ENCODE peak calls at places on chromosomes 3 and 15, in seven cellular contexts. One of them, this sample, is unnamed.

GRCh38 chr15:90086868-90087268 is 15.4 kb downstream of the IDH2 start:
- DNase-seq in MM.1S: peak; percentile 57
- DNase-seq in A549: peak; percentile 79
- DNase-seq in CD4-positive, alpha-beta memory T cell: no peak
- DNase-seq in esophagus squamous epithelium: no peak
- DNase-seq in right lobe of liver: peak; percentile 60
- DNase-seq in DND-41: peak; percentile 55
- DNase-seq in this sample: peak; percentile 83

GRCh38 chr3:22886394-22886793 is 316.7 kb upstream of the UBE2E2 start:
- DNase-seq in CD4-positive, alpha-beta memory T cell: no peak
- DNase-seq in A549: no peak
- DNase-seq in right lobe of liver: no peak
- DNase-seq in esophagus squamous epithelium: no peak
- DNase-seq in DND-41: no peak
- DNase-seq in MM.1S: no peak
- DNase-seq in this sample: no peak

GRCh38 chr3:188432826-188433525 is 279.0 kb downstream of the LPP start:
- DNase-seq in A549: no peak
- DNase-seq in CD4-positive, alpha-beta memory T cell: no peak
- DNase-seq in MM.1S: no peak
- DNase-seq in esophagus squamous epithelium: no peak
- DNase-seq in right lobe of liver: no peak
- DNase-seq in DND-41: no peak
- DNase-seq in this sample: no peak

GRCh38 chr3:184176377-184177330 is 2.0 kb downstream of the AP2M1 start:
- DNase-seq in CD4-positive, alpha-beta memory T cell: no peak
- DNase-seq in MM.1S: no peak
- DNase-seq in DND-41: peak; percentile 24
- DNase-seq in right lobe of liver: no peak
- DNase-seq in A549: peak; percentile 64
- DNase-seq in esophagus squamous epithelium: no peak
- DNase-seq in this sample: peak; percentile 83

GRCh38 chr3:190117995-190118394 is 2.7 kb downstream of the P3H2 start:
- DNase-seq in MM.1S: no peak
- DNase-seq in DND-41: no peak
- DNase-seq in A549: no peak
- DNase-seq in CD4-positive, alpha-beta memory T cell: no peak
- DNase-seq in right lobe of liver: no peak
- DNase-seq in esophagus squamous epithelium: no peak
- DNase-seq in this sample: no peak

GRCh38 chr3:184795493-184796198 is 16.3 kb upstream of the VPS8 start:
- DNase-seq in CD4-positive, alpha-beta memory T cell: no peak
- DNase-seq in DND-41: no peak
- DNase-seq in esophagus squamous epithelium: no peak
- DNase-seq in right lobe of liver: no peak
- DNase-seq in MM.1S: no peak
- DNase-seq in A549: no peak
- DNase-seq in this sample: no peak

GRCh38 chr3:32759342-32759741 is 58.5 kb upstream of the TRIM71 start:
- DNase-seq in right lobe of liver: no peak
- DNase-seq in MM.1S: no peak
- DNase-seq in DND-41: no peak
- DNase-seq in CD4-positive, alpha-beta memory T cell: no peak
- DNase-seq in A549: no peak
- DNase-seq in esophagus squamous epithelium: no peak
- DNase-seq in this sample: no peak

GRCh38 chr3:4741404-4742307 is 237.6 kb upstream of the BHLHE40 start:
- DNase-seq in MM.1S: no peak
- DNase-seq in CD4-positive, alpha-beta memory T cell: no peak
- DNase-seq in DND-41: no peak
- DNase-seq in A549: peak; percentile 92
- DNase-seq in right lobe of liver: peak; percentile 72
- DNase-seq in esophagus squamous epithelium: no peak
- DNase-seq in this sample: no peak

GRCh38 chr3:66370179-66370578 is 130.6 kb downstream of the LRIG1 start:
- DNase-seq in A549: no peak
- DNase-seq in DND-41: no peak
- DNase-seq in right lobe of liver: no peak
- DNase-seq in esophagus squamous epithelium: no peak
- DNase-seq in CD4-positive, alpha-beta memory T cell: no peak
- DNase-seq in MM.1S: no peak
- DNase-seq in this sample: no peak

GRCh38 chr15:92413511-92413910 is 19.8 kb downstream of the ST8SIA2 start:
- DNase-seq in DND-41: no peak
- DNase-seq in A549: no peak
- DNase-seq in CD4-positive, alpha-beta memory T cell: no peak
- DNase-seq in right lobe of liver: no peak
- DNase-seq in MM.1S: no peak
- DNase-seq in esophagus squamous epithelium: no peak
- DNase-seq in this sample: no peak

GRCh38 chr3:52233968-52234367 is 5.0 kb downstream of the TWF2 start:
- DNase-seq in CD4-positive, alpha-beta memory T cell: no peak
- DNase-seq in right lobe of liver: peak; percentile 88
- DNase-seq in A549: no peak
- DNase-seq in DND-41: no peak
- DNase-seq in esophagus squamous epithelium: no peak
- DNase-seq in MM.1S: no peak
- DNase-seq in this sample: peak; percentile 53

GRCh38 chr3:24192004-24192403 is 246.9 kb downstream of the NR1D2 start:
- DNase-seq in CD4-positive, alpha-beta memory T cell: no peak
- DNase-seq in MM.1S: no peak
- DNase-seq in right lobe of liver: no peak
- DNase-seq in A549: no peak
- DNase-seq in DND-41: no peak
- DNase-seq in esophagus squamous epithelium: no peak
- DNase-seq in this sample: no peak

GRCh38 chr3:113573728-113574127 is 41.4 kb downstream of the SIDT1 start:
- DNase-seq in A549: no peak
- DNase-seq in right lobe of liver: no peak
- DNase-seq in CD4-positive, alpha-beta memory T cell: no peak
- DNase-seq in DND-41: no peak
- DNase-seq in MM.1S: no peak
- DNase-seq in esophagus squamous epithelium: no peak
- DNase-seq in this sample: no peak

GRCh38 chr3:193620650-193621049 is 27.6 kb downstream of the OPA1 start:
- DNase-seq in MM.1S: no peak
- DNase-seq in A549: no peak
- DNase-seq in CD4-positive, alpha-beta memory T cell: no peak
- DNase-seq in DND-41: no peak
- DNase-seq in right lobe of liver: no peak
- DNase-seq in esophagus squamous epithelium: no peak
- DNase-seq in this sample: no peak

GRCh38 chr15:82535566-82536408 is 4.5 kb downstream of the RPS17 start:
- DNase-seq in right lobe of liver: no peak
- DNase-seq in CD4-positive, alpha-beta memory T cell: no peak
- DNase-seq in DND-41: no peak
- DNase-seq in esophagus squamous epithelium: no peak
- DNase-seq in MM.1S: no peak
- DNase-seq in A549: no peak
- DNase-seq in this sample: no peak

GRCh38 chr15:41813426-41813825 is 14.5 kb upstream of the JMJD7 start:
- DNase-seq in DND-41: no peak
- DNase-seq in esophagus squamous epithelium: no peak
- DNase-seq in right lobe of liver: no peak
- DNase-seq in A549: no peak
- DNase-seq in MM.1S: no peak
- DNase-seq in CD4-positive, alpha-beta memory T cell: no peak
- DNase-seq in this sample: peak; percentile 51

GRCh38 chr3:108548304-108548703 is 37.9 kb upstream of the MYH15 start:
- DNase-seq in A549: no peak
- DNase-seq in MM.1S: no peak
- DNase-seq in CD4-positive, alpha-beta memory T cell: no peak
- DNase-seq in DND-41: no peak
- DNase-seq in right lobe of liver: no peak
- DNase-seq in esophagus squamous epithelium: no peak
- DNase-seq in this sample: no peak

GRCh38 chr3:94440767-94441493 is 378.1 kb downstream of the NSUN3 start:
- DNase-seq in MM.1S: no peak
- DNase-seq in CD4-positive, alpha-beta memory T cell: no peak
- DNase-seq in right lobe of liver: no peak
- DNase-seq in esophagus squamous epithelium: no peak
- DNase-seq in A549: peak; percentile 6
- DNase-seq in DND-41: no peak
- DNase-seq in this sample: no peak

GRCh38 chr15:100764778-100765457 is 114.7 kb upstream of the ALDH1A3 start:
- DNase-seq in DND-41: no peak
- DNase-seq in CD4-positive, alpha-beta memory T cell: no peak
- DNase-seq in esophagus squamous epithelium: no peak
- DNase-seq in A549: no peak
- DNase-seq in MM.1S: no peak
- DNase-seq in right lobe of liver: peak; percentile 42
- DNase-seq in this sample: peak; percentile 64

GRCh38 chr15:88610756-88611231 is 10.3 kb upstream of the AEN start:
- DNase-seq in right lobe of liver: no peak
- DNase-seq in DND-41: no peak
- DNase-seq in MM.1S: no peak
- DNase-seq in esophagus squamous epithelium: no peak
- DNase-seq in A549: no peak
- DNase-seq in CD4-positive, alpha-beta memory T cell: no peak
- DNase-seq in this sample: no peak

GRCh38 chr3:143119974-143120715 is 574 bp downstream of the CHST2 start:
- DNase-seq in DND-41: peak; percentile 76
- DNase-seq in esophagus squamous epithelium: no peak
- DNase-seq in CD4-positive, alpha-beta memory T cell: peak; percentile 21
- DNase-seq in right lobe of liver: peak; percentile 58
- DNase-seq in A549: peak; percentile 18
- DNase-seq in MM.1S: no peak
- DNase-seq in this sample: peak; percentile 90

GRCh38 chr3:129238945-129239705 is 10.3 kb upstream of the COPG1 start:
- DNase-seq in esophagus squamous epithelium: no peak
- DNase-seq in MM.1S: peak; percentile 28
- DNase-seq in A549: no peak
- DNase-seq in DND-41: no peak
- DNase-seq in right lobe of liver: no peak
- DNase-seq in CD4-positive, alpha-beta memory T cell: no peak
- DNase-seq in this sample: no peak

GRCh38 chr3:112811150-112811884 is 35.3 kb downstream of the CD200R1L start:
- DNase-seq in right lobe of liver: no peak
- DNase-seq in CD4-positive, alpha-beta memory T cell: no peak
- DNase-seq in esophagus squamous epithelium: no peak
- DNase-seq in A549: no peak
- DNase-seq in MM.1S: no peak
- DNase-seq in DND-41: no peak
- DNase-seq in this sample: no peak

GRCh38 chr15:78142332-78142731 is 6.8 kb upstream of the IDH3A start:
- DNase-seq in MM.1S: no peak
- DNase-seq in esophagus squamous epithelium: no peak
- DNase-seq in right lobe of liver: no peak
- DNase-seq in CD4-positive, alpha-beta memory T cell: no peak
- DNase-seq in DND-41: no peak
- DNase-seq in A549: no peak
- DNase-seq in this sample: no peak

GRCh38 chr15:49675051-49675450 is 54.2 kb downstream of the DTWD1 start:
- DNase-seq in CD4-positive, alpha-beta memory T cell: no peak
- DNase-seq in esophagus squamous epithelium: no peak
- DNase-seq in A549: peak; percentile 18
- DNase-seq in right lobe of liver: no peak
- DNase-seq in DND-41: no peak
- DNase-seq in MM.1S: no peak
- DNase-seq in this sample: no peak

GRCh38 chr3:72673011-72673771 is 175.1 kb downstream of the SHQ1 start:
- DNase-seq in MM.1S: no peak
- DNase-seq in esophagus squamous epithelium: no peak
- DNase-seq in right lobe of liver: no peak
- DNase-seq in DND-41: no peak
- DNase-seq in A549: no peak
- DNase-seq in CD4-positive, alpha-beta memory T cell: no peak
- DNase-seq in this sample: peak; percentile 63

GRCh38 chr15:79209116-79209515 is 73.4 kb upstream of the ANKRD34C start:
- DNase-seq in right lobe of liver: no peak
- DNase-seq in CD4-positive, alpha-beta memory T cell: no peak
- DNase-seq in A549: no peak
- DNase-seq in MM.1S: no peak
- DNase-seq in DND-41: no peak
- DNase-seq in esophagus squamous epithelium: no peak
- DNase-seq in this sample: no peak

GRCh38 chr15:98927057-98927456 is 80.5 kb downstream of the PGPEP1L start:
- DNase-seq in right lobe of liver: no peak
- DNase-seq in DND-41: no peak
- DNase-seq in CD4-positive, alpha-beta memory T cell: no peak
- DNase-seq in MM.1S: no peak
- DNase-seq in esophagus squamous epithelium: no peak
- DNase-seq in A549: no peak
- DNase-seq in this sample: no peak
- H3K27ac ChIP-seq in right lobe of liver: no peak overlapping the region
- H3K27ac ChIP-seq in DND-41: no peak overlapping the region
- H3K27ac ChIP-seq in CD4-positive, alpha-beta memory T cell: no peak overlapping the region
- H3K27ac ChIP-seq in MM.1S: no peak overlapping the region
- H3K27ac ChIP-seq in esophagus squamous epithelium: peak overlapping the region; percentile 59
- H3K27ac ChIP-seq in A549: no peak overlapping the region
- H3K27ac ChIP-seq in this sample: no peak overlapping the region

GRCh38 chr15:52679232-52680040 is at the start of gene ATOSA:
- DNase-seq in DND-41: peak; percentile 87
- DNase-seq in A549: peak; percentile 90
- DNase-seq in right lobe of liver: peak; percentile 96
- DNase-seq in CD4-positive, alpha-beta memory T cell: peak; percentile 92
- DNase-seq in esophagus squamous epithelium: peak; percentile 71
- DNase-seq in MM.1S: peak; percentile 93
- DNase-seq in this sample: peak; percentile 99
- H3K4me3 ChIP-seq in DND-41: peak within 1 kb of the TSS; percentile 83
- H3K4me3 ChIP-seq in A549: peak within 1 kb of the TSS; percentile 89
- H3K4me3 ChIP-seq in right lobe of liver: peak within 1 kb of the TSS; percentile 81
- H3K4me3 ChIP-seq in CD4-positive, alpha-beta memory T cell: peak within 1 kb of the TSS; percentile 55
- H3K4me3 ChIP-seq in esophagus squamous epithelium: peak within 1 kb of the TSS; percentile 98
- H3K4me3 ChIP-seq in MM.1S: peak within 1 kb of the TSS; percentile 92
- H3K4me3 ChIP-seq in this sample: peak within 1 kb of the TSS; percentile 75

GRCh38 chr15:83890584-83890983 is 236.7 kb downstream of the ADAMTSL3 start:
- DNase-seq in esophagus squamous epithelium: no peak
- DNase-seq in CD4-positive, alpha-beta memory T cell: no peak
- DNase-seq in right lobe of liver: no peak
- DNase-seq in A549: no peak
- DNase-seq in DND-41: no peak
- DNase-seq in MM.1S: no peak
- DNase-seq in this sample: no peak
- H3K27ac ChIP-seq in esophagus squamous epithelium: no peak overlapping the region
- H3K27ac ChIP-seq in CD4-positive, alpha-beta memory T cell: no peak overlapping the region
- H3K27ac ChIP-seq in right lobe of liver: peak overlapping the region; percentile 14
- H3K27ac ChIP-seq in A549: no peak overlapping the region
- H3K27ac ChIP-seq in DND-41: no peak overlapping the region
- H3K27ac ChIP-seq in MM.1S: no peak overlapping the region
- H3K27ac ChIP-seq in this sample: no peak overlapping the region

DNA sequence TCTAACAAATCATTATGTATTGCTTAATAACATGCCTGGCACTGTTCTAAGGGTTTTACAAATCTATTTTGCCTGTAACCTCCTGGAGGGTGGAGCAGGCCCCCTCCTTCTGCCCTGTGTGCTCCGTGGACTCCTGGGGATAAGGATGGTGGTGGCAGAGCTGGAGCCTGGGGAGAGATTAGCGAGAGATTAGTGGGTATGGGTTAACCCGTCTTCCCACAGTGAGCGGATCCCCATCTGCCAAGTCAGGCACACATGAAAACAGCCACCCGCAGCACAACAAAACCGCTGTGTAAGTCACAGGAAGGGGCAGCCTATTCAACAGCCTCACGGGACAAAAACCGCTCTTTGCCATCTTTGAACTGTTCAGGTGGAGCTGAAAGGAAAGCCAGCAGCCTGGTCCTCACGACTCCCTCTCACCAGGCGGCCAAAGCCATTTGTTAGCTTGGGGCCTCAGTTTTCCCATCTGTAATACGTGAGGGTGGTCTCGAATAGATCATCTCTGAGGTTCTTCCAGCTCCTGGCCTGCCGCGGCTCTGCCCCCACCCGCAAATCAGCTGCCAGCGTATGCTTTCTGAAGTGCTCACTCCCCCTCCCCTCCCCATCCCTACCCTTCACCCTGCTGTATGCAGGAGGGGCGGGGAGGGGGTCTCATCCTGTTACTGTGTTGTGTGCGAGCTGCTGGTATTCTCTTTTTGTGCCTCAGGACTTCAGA is 43.6 kb downstream of the PDIA5 start:
- DNase-seq in A549: no peak
- DNase-seq in CD4-positive, alpha-beta memory T cell: no peak
- DNase-seq in MM.1S: no peak
- DNase-seq in right lobe of liver: no peak
- DNase-seq in esophagus squamous epithelium: no peak
- DNase-seq in DND-41: peak; percentile 24
- DNase-seq in this sample: peak; percentile 61
- H3K4me3 ChIP-seq in A549: no peak overlapping the region
- H3K4me3 ChIP-seq in CD4-positive, alpha-beta memory T cell: no peak overlapping the region
- H3K4me3 ChIP-seq in MM.1S: no peak overlapping the region
- H3K4me3 ChIP-seq in right lobe of liver: no peak overlapping the region
- H3K4me3 ChIP-seq in esophagus squamous epithelium: no peak overlapping the region
- H3K4me3 ChIP-seq in DND-41: no peak overlapping the region
- H3K4me3 ChIP-seq in this sample: no peak overlapping the region